ENCODE peak calls at places on chromosomes 6 and 20, in nine cellular contexts. One of them, this sample, is unnamed.

GRCh38 chr6:170045981-170046667 is 244.8 kb downstream of the DLL1 start:
- DNase-seq in uterus: peak
- DNase-seq in ovary: no peak
- DNase-seq in astrocyte: no peak
- DNase-seq in sigmoid colon: peak
- DNase-seq in left ventricle myocardium inferior: no peak
- DNase-seq in Peyer's patch: no peak
- DNase-seq in endodermal cell: no peak
- DNase-seq in mammary epithelial cell: no peak
- DNase-seq in this sample: no peak

GRCh38 chr20:35515949-35516645 is 13.4 kb downstream of the C20orf173 start:
- DNase-seq in uterus: no peak
- DNase-seq in ovary: no peak
- DNase-seq in astrocyte: peak
- DNase-seq in sigmoid colon: no peak
- DNase-seq in left ventricle myocardium inferior: no peak
- DNase-seq in Peyer's patch: no peak
- DNase-seq in endodermal cell: no peak
- DNase-seq in mammary epithelial cell: peak
- DNase-seq in this sample: peak

GRCh38 chr6:52639493-52639892 is 31.4 kb upstream of the TMEM14A start:
- DNase-seq in uterus: no peak
- DNase-seq in ovary: no peak
- DNase-seq in astrocyte: no peak
- DNase-seq in sigmoid colon: no peak
- DNase-seq in left ventricle myocardium inferior: no peak
- DNase-seq in Peyer's patch: no peak
- DNase-seq in endodermal cell: no peak
- DNase-seq in mammary epithelial cell: no peak
- DNase-seq in this sample: no peak

GRCh38 chr6:12047792-12048432 is 35.8 kb downstream of the HIVEP1 start:
- DNase-seq in uterus: no peak
- DNase-seq in ovary: no peak
- DNase-seq in astrocyte: no peak
- DNase-seq in sigmoid colon: no peak
- DNase-seq in left ventricle myocardium inferior: no peak
- DNase-seq in Peyer's patch: no peak
- DNase-seq in endodermal cell: no peak
- DNase-seq in mammary epithelial cell: no peak
- DNase-seq in this sample: no peak

GRCh38 chr6:37311666-37312473 is 41.9 kb upstream of the RNF8 start:
- DNase-seq in uterus: no peak
- DNase-seq in ovary: no peak
- DNase-seq in astrocyte: peak
- DNase-seq in sigmoid colon: no peak
- DNase-seq in left ventricle myocardium inferior: no peak
- DNase-seq in Peyer's patch: no peak
- DNase-seq in endodermal cell: no peak
- DNase-seq in mammary epithelial cell: no peak
- DNase-seq in this sample: no peak

GRCh38 chr6:48825501-48826317 is 637.3 kb downstream of the MMUT start:
- DNase-seq in uterus: no peak
- DNase-seq in ovary: no peak
- DNase-seq in astrocyte: no peak
- DNase-seq in sigmoid colon: no peak
- DNase-seq in left ventricle myocardium inferior: no peak
- DNase-seq in Peyer's patch: no peak
- DNase-seq in endodermal cell: no peak
- DNase-seq in mammary epithelial cell: no peak
- DNase-seq in this sample: no peak

GRCh38 chr6:137223370-137224131 is 4.4 kb upstream of the IFNGR1 start:
- DNase-seq in uterus: no peak
- DNase-seq in ovary: no peak
- DNase-seq in astrocyte: peak
- DNase-seq in sigmoid colon: peak
- DNase-seq in left ventricle myocardium inferior: no peak
- DNase-seq in Peyer's patch: no peak
- DNase-seq in endodermal cell: no peak
- DNase-seq in mammary epithelial cell: peak
- DNase-seq in this sample: no peak

GRCh38 chr6:128046033-128046432 is 145.2 kb upstream of the THEMIS start:
- DNase-seq in uterus: no peak
- DNase-seq in ovary: no peak
- DNase-seq in astrocyte: no peak
- DNase-seq in sigmoid colon: no peak
- DNase-seq in left ventricle myocardium inferior: no peak
- DNase-seq in Peyer's patch: no peak
- DNase-seq in endodermal cell: no peak
- DNase-seq in mammary epithelial cell: no peak
- DNase-seq in this sample: no peak

GRCh38 chr6:158004696-158005095 is 23.0 kb downstream of the SYNJ2 start:
- DNase-seq in uterus: no peak
- DNase-seq in ovary: no peak
- DNase-seq in astrocyte: no peak
- DNase-seq in sigmoid colon: no peak
- DNase-seq in left ventricle myocardium inferior: peak
- DNase-seq in Peyer's patch: no peak
- DNase-seq in endodermal cell: peak
- DNase-seq in mammary epithelial cell: no peak
- DNase-seq in this sample: no peak

GRCh38 chr20:3704085-3704484 is 8.3 kb downstream of the SIGLEC1 start:
- DNase-seq in uterus: no peak
- DNase-seq in ovary: no peak
- DNase-seq in astrocyte: no peak
- DNase-seq in sigmoid colon: no peak
- DNase-seq in left ventricle myocardium inferior: no peak
- DNase-seq in Peyer's patch: no peak
- DNase-seq in endodermal cell: no peak
- DNase-seq in mammary epithelial cell: no peak
- DNase-seq in this sample: no peak

GRCh38 chr20:23189341-23189740 is 103.2 kb upstream of the CD93 start:
- DNase-seq in uterus: no peak
- DNase-seq in ovary: no peak
- DNase-seq in astrocyte: no peak
- DNase-seq in sigmoid colon: no peak
- DNase-seq in left ventricle myocardium inferior: no peak
- DNase-seq in Peyer's patch: no peak
- DNase-seq in endodermal cell: no peak
- DNase-seq in mammary epithelial cell: no peak
- DNase-seq in this sample: no peak

GRCh38 chr6:135054238-135054574 is 416 bp downstream of the HBS1L start:
- DNase-seq in uterus: no peak
- DNase-seq in ovary: no peak
- DNase-seq in astrocyte: no peak
- DNase-seq in sigmoid colon: no peak
- DNase-seq in left ventricle myocardium inferior: no peak
- DNase-seq in Peyer's patch: no peak
- DNase-seq in endodermal cell: no peak
- DNase-seq in mammary epithelial cell: no peak
- DNase-seq in this sample: no peak

GRCh38 chr6:143936986-143937765 is 70.9 kb downstream of the PLAGL1 start:
- DNase-seq in uterus: no peak
- DNase-seq in ovary: no peak
- DNase-seq in astrocyte: no peak
- DNase-seq in sigmoid colon: no peak
- DNase-seq in left ventricle myocardium inferior: no peak
- DNase-seq in Peyer's patch: no peak
- DNase-seq in endodermal cell: no peak
- DNase-seq in mammary epithelial cell: no peak
- DNase-seq in this sample: no peak

GRCh38 chr6:37696220-37696840 is 1.4 kb downstream of the MDGA1 start:
- DNase-seq in uterus: peak
- DNase-seq in ovary: peak
- DNase-seq in astrocyte: peak
- DNase-seq in sigmoid colon: no peak
- DNase-seq in left ventricle myocardium inferior: no peak
- DNase-seq in Peyer's patch: no peak
- DNase-seq in endodermal cell: peak
- DNase-seq in mammary epithelial cell: peak
- DNase-seq in this sample: no peak

GRCh38 chr6:148044261-148044731 is 298.3 kb upstream of the SASH1 start:
- DNase-seq in uterus: no peak
- DNase-seq in ovary: no peak
- DNase-seq in astrocyte: peak
- DNase-seq in sigmoid colon: no peak
- DNase-seq in left ventricle myocardium inferior: no peak
- DNase-seq in Peyer's patch: no peak
- DNase-seq in endodermal cell: no peak
- DNase-seq in mammary epithelial cell: no peak
- DNase-seq in this sample: peak

GRCh38 chr6:13229205-13230085 is 98.9 kb downstream of the TBC1D7 start:
- DNase-seq in uterus: no peak
- DNase-seq in ovary: no peak
- DNase-seq in astrocyte: no peak
- DNase-seq in sigmoid colon: no peak
- DNase-seq in left ventricle myocardium inferior: no peak
- DNase-seq in Peyer's patch: peak
- DNase-seq in endodermal cell: peak
- DNase-seq in mammary epithelial cell: no peak
- DNase-seq in this sample: no peak

GRCh38 chr20:63552481-63553249 is 1.3 kb upstream of the FNDC11 start:
- DNase-seq in uterus: no peak
- DNase-seq in ovary: no peak
- DNase-seq in astrocyte: no peak
- DNase-seq in sigmoid colon: no peak
- DNase-seq in left ventricle myocardium inferior: no peak
- DNase-seq in Peyer's patch: peak
- DNase-seq in endodermal cell: peak
- DNase-seq in mammary epithelial cell: peak
- DNase-seq in this sample: no peak

GRCh38 chr20:50260480-50261221 is 70.0 kb downstream of the CEBPB start:
- DNase-seq in uterus: no peak
- DNase-seq in ovary: no peak
- DNase-seq in astrocyte: no peak
- DNase-seq in sigmoid colon: no peak
- DNase-seq in left ventricle myocardium inferior: no peak
- DNase-seq in Peyer's patch: no peak
- DNase-seq in endodermal cell: no peak
- DNase-seq in mammary epithelial cell: no peak
- DNase-seq in this sample: no peak
- H3K27ac ChIP-seq in uterus: peak
- H3K27ac ChIP-seq in ovary: no peak
- H3K27ac ChIP-seq in astrocyte: no peak
- H3K27ac ChIP-seq in sigmoid colon: peak
- H3K27ac ChIP-seq in left ventricle myocardium inferior: peak
- H3K27ac ChIP-seq in Peyer's patch: no peak
- H3K27ac ChIP-seq in endodermal cell: no peak
- H3K27ac ChIP-seq in mammary epithelial cell: no peak
- H3K27ac ChIP-seq in this sample: no peak

DNA sequence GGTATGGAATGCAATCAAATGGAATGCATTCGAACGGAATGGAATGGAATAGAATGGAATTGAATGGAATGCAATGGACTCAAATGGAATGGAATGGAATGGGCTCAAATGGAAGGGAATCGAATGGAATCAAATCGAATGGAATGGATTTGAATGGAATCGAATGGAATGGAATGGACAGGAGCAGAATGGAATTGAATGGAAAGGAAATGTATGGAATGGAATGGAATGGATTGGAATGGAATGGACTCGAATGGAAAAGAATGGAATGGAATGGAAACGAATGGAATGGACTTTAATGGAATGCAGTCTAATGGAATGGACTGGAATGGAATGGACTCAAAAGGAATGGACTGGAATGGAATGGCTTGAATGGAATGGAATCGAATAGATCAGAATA is 18.3 kb upstream of the DEFB115 start:
- DNase-seq in uterus: no peak
- DNase-seq in ovary: no peak
- DNase-seq in astrocyte: no peak
- DNase-seq in sigmoid colon: no peak
- DNase-seq in left ventricle myocardium inferior: no peak
- DNase-seq in Peyer's patch: no peak
- DNase-seq in endodermal cell: no peak
- DNase-seq in mammary epithelial cell: no peak
- DNase-seq in this sample: no peak
- H3K4me3 ChIP-seq in uterus: no peak
- H3K4me3 ChIP-seq in ovary: no peak
- H3K4me3 ChIP-seq in astrocyte: no peak
- H3K4me3 ChIP-seq in sigmoid colon: no peak
- H3K4me3 ChIP-seq in left ventricle myocardium inferior: no peak
- H3K4me3 ChIP-seq in Peyer's patch: no peak
- H3K4me3 ChIP-seq in endodermal cell: peak
- H3K4me3 ChIP-seq in mammary epithelial cell: no peak
- H3K4me3 ChIP-seq in this sample: no peak

DNA sequence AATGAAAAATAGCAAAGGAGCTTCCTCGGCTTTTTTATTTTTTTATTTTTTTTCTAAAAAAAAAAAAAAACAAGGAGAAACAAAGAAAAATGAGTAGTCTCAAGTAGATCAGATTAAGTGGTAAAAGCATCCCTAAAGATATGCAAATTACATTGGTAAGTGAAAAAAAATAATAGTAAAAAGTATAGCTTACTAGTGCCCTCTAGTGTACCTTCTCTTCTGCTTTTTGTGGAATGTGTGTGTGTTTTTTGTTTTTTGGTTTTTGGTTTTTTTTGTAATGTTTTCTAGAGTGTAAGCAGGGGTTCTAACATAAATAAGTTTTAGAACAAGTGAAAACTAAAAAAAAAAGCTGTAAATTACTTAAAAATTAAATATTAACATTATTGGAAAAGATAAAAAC is 1062.0 kb downstream of the HACE1 start:
- DNase-seq in uterus: no peak
- DNase-seq in ovary: no peak
- DNase-seq in astrocyte: no peak
- DNase-seq in sigmoid colon: no peak
- DNase-seq in left ventricle myocardium inferior: no peak
- DNase-seq in Peyer's patch: no peak
- DNase-seq in endodermal cell: no peak
- DNase-seq in mammary epithelial cell: no peak
- DNase-seq in this sample: no peak
- TF ChIP-seq CTCF in uterus: no peak
- TF ChIP-seq CTCF in ovary: no peak
- TF ChIP-seq CTCF in astrocyte: peak
- TF ChIP-seq CTCF in sigmoid colon: no peak
- TF ChIP-seq CTCF in left ventricle myocardium inferior: peak
- TF ChIP-seq CTCF in Peyer's patch: no peak
- TF ChIP-seq CTCF in endodermal cell: peak
- TF ChIP-seq CTCF in mammary epithelial cell: peak
- TF ChIP-seq CTCF in this sample: peak

GRCh38 chr6:34484899-34485298 is 19.0 kb downstream of the PACSIN1 start:
- DNase-seq in uterus: no peak
- DNase-seq in ovary: no peak
- DNase-seq in astrocyte: no peak
- DNase-seq in sigmoid colon: no peak
- DNase-seq in left ventricle myocardium inferior: no peak
- DNase-seq in Peyer's patch: peak
- DNase-seq in endodermal cell: peak
- DNase-seq in mammary epithelial cell: peak
- DNase-seq in this sample: no peak
- H3K27ac ChIP-seq in uterus: no peak
- H3K27ac ChIP-seq in ovary: no peak
- H3K27ac ChIP-seq in astrocyte: no peak
- H3K27ac ChIP-seq in sigmoid colon: no peak
- H3K27ac ChIP-seq in left ventricle myocardium inferior: no peak
- H3K27ac ChIP-seq in Peyer's patch: no peak
- H3K27ac ChIP-seq in endodermal cell: no peak
- H3K27ac ChIP-seq in mammary epithelial cell: no peak
- H3K27ac ChIP-seq in this sample: no peak

GRCh38 chr20:32562495-32562911 is 22.6 kb downstream of the NOL4L start:
- DNase-seq in uterus: no peak
- DNase-seq in ovary: no peak
- DNase-seq in astrocyte: no peak
- DNase-seq in sigmoid colon: no peak
- DNase-seq in left ventricle myocardium inferior: no peak
- DNase-seq in Peyer's patch: no peak
- DNase-seq in endodermal cell: peak
- DNase-seq in mammary epithelial cell: no peak
- DNase-seq in this sample: no peak
- H3K4me3 ChIP-seq in uterus: no peak
- H3K4me3 ChIP-seq in ovary: no peak
- H3K4me3 ChIP-seq in astrocyte: no peak
- H3K4me3 ChIP-seq in sigmoid colon: no peak
- H3K4me3 ChIP-seq in left ventricle myocardium inferior: no peak
- H3K4me3 ChIP-seq in Peyer's patch: no peak
- H3K4me3 ChIP-seq in endodermal cell: no peak
- H3K4me3 ChIP-seq in mammary epithelial cell: no peak
- H3K4me3 ChIP-seq in this sample: no peak

This sample was measured in AG04450.